ENCODE peak calls at places on chromosomes 11 and 22, in eight cellular contexts. One of them, this sample, is unnamed.

GRCh38 chr22:47445716-47446290 is 683.4 kb downstream of the TBC1D22A start:
- DNase-seq in suprapubic skin: peak; percentile 28
- DNase-seq in adipocyte: no peak
- DNase-seq in kidney: no peak
- DNase-seq in MG63: no peak
- DNase-seq in epithelial cell of esophagus: no peak
- DNase-seq in ovary: peak; percentile 14
- DNase-seq in right cardiac atrium: no peak
- DNase-seq in this sample: no peak

GRCh38 chr11:103735497-103736032 is 300.9 kb upstream of the DDI1 start:
- DNase-seq in suprapubic skin: no peak
- DNase-seq in adipocyte: no peak
- DNase-seq in kidney: no peak
- DNase-seq in MG63: no peak
- DNase-seq in epithelial cell of esophagus: peak; percentile 61
- DNase-seq in ovary: no peak
- DNase-seq in right cardiac atrium: no peak
- DNase-seq in this sample: no peak

GRCh38 chr11:100738701-100739100 is 51.6 kb downstream of the ARHGAP42 start:
- DNase-seq in suprapubic skin: no peak
- DNase-seq in adipocyte: peak; percentile 53
- DNase-seq in kidney: no peak
- DNase-seq in MG63: no peak
- DNase-seq in epithelial cell of esophagus: no peak
- DNase-seq in ovary: no peak
- DNase-seq in right cardiac atrium: no peak
- DNase-seq in this sample: no peak

GRCh38 chr11:116823031-116823843 is at the start of gene APOA4:
- DNase-seq in suprapubic skin: no peak
- DNase-seq in adipocyte: no peak
- DNase-seq in kidney: no peak
- DNase-seq in MG63: no peak
- DNase-seq in epithelial cell of esophagus: no peak
- DNase-seq in ovary: no peak
- DNase-seq in right cardiac atrium: no peak
- DNase-seq in this sample: no peak

GRCh38 chr22:39136317-39136716 is 16.2 kb downstream of the CBX7 start:
- DNase-seq in suprapubic skin: no peak
- DNase-seq in adipocyte: no peak
- DNase-seq in kidney: no peak
- DNase-seq in MG63: no peak
- DNase-seq in epithelial cell of esophagus: no peak
- DNase-seq in ovary: no peak
- DNase-seq in right cardiac atrium: no peak
- DNase-seq in this sample: no peak

GRCh38 chr22:30185129-30185528 is 61.4 kb downstream of the LIF start:
- DNase-seq in suprapubic skin: no peak
- DNase-seq in adipocyte: no peak
- DNase-seq in kidney: no peak
- DNase-seq in MG63: peak; percentile 32
- DNase-seq in epithelial cell of esophagus: no peak
- DNase-seq in ovary: no peak
- DNase-seq in right cardiac atrium: no peak
- DNase-seq in this sample: no peak

GRCh38 chr11:126352934-126353801 is 2.3 kb upstream of the ST3GAL4 start:
- DNase-seq in suprapubic skin: peak; percentile 49
- DNase-seq in adipocyte: peak; percentile 73
- DNase-seq in kidney: no peak
- DNase-seq in MG63: no peak
- DNase-seq in epithelial cell of esophagus: peak; percentile 88
- DNase-seq in ovary: no peak
- DNase-seq in right cardiac atrium: no peak
- DNase-seq in this sample: no peak

GRCh38 chr11:75492181-75492820 is 33.4 kb downstream of the GDPD5 start:
- DNase-seq in suprapubic skin: no peak
- DNase-seq in adipocyte: no peak
- DNase-seq in kidney: no peak
- DNase-seq in MG63: peak; percentile 20
- DNase-seq in epithelial cell of esophagus: peak; percentile 62
- DNase-seq in ovary: no peak
- DNase-seq in right cardiac atrium: no peak
- DNase-seq in this sample: no peak

GRCh38 chr11:8688414-8689362 is 6.1 kb downstream of the RPL27A start:
- DNase-seq in suprapubic skin: peak; percentile 96
- DNase-seq in adipocyte: peak; percentile 97
- DNase-seq in kidney: peak; percentile 98
- DNase-seq in MG63: peak; percentile 97
- DNase-seq in epithelial cell of esophagus: peak; percentile 94
- DNase-seq in ovary: peak; percentile 94
- DNase-seq in right cardiac atrium: peak; percentile 96
- DNase-seq in this sample: peak; percentile 96

DNA sequence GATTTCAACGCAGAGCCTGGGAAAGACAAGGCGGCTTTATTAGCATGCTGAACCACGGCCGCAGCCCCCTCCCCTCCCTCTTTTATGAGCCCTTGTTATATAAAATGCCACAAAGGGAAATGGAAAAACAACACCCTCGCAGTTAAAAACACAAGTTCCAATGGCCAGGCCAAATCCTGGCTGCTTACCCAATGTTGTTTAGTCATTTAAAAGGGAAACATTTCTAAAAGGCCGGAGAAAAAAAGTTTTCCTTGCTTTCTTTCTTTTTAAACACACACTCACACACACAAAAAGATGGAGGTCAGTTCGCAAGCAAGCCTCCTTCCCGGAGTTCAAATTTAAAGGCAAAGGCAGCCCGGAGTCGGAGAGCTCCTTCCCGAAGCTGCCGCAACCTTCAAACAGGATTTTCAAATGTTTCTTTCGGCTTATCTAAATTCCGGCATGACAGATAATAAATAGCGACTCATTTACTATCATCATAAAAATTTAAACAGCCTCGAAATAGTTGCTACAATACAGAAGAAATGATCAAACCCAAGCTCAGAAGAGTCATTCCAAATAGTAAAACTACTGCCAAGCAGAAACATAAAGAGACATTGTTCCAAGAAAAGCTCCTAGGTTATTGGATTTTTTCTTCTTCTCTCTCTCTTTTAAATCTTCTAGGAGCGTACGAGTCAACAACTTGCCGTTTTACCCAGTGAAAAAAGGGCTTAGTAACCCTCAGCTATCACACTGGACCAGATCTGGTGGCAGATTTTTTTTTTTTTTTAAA is 3.5 kb downstream of the PHF21B start:
- DNase-seq in suprapubic skin: no peak
- DNase-seq in adipocyte: no peak
- DNase-seq in kidney: no peak
- DNase-seq in MG63: no peak
- DNase-seq in epithelial cell of esophagus: no peak
- DNase-seq in ovary: no peak
- DNase-seq in right cardiac atrium: no peak
- DNase-seq in this sample: no peak
- H3K4me3 ChIP-seq in suprapubic skin: peak overlapping the region; percentile 53
- H3K4me3 ChIP-seq in adipocyte: peak overlapping the region; percentile 8
- H3K4me3 ChIP-seq in kidney: peak overlapping the region; percentile 54
- H3K4me3 ChIP-seq in MG63: no peak overlapping the region
- H3K4me3 ChIP-seq in epithelial cell of esophagus: no peak overlapping the region
- H3K4me3 ChIP-seq in ovary: peak overlapping the region; percentile 46
- H3K4me3 ChIP-seq in right cardiac atrium: peak overlapping the region; percentile 90
- H3K4me3 ChIP-seq in this sample: peak overlapping the region; percentile 74

GRCh38 chr11:118215262-118215661 is 9.5 kb downstream of the JAML start:
- DNase-seq in suprapubic skin: no peak
- DNase-seq in adipocyte: no peak
- DNase-seq in kidney: no peak
- DNase-seq in MG63: no peak
- DNase-seq in epithelial cell of esophagus: no peak
- DNase-seq in ovary: no peak
- DNase-seq in right cardiac atrium: no peak
- DNase-seq in this sample: no peak

GRCh38 chr11:118214210-118214914 is 10.4 kb downstream of the JAML start:
- DNase-seq in suprapubic skin: no peak
- DNase-seq in adipocyte: no peak
- DNase-seq in kidney: no peak
- DNase-seq in MG63: no peak
- DNase-seq in epithelial cell of esophagus: no peak
- DNase-seq in ovary: no peak
- DNase-seq in right cardiac atrium: peak; percentile 16
- DNase-seq in this sample: no peak

GRCh38 chr11:118212781-118213565 is 11.8 kb downstream of the JAML start:
- DNase-seq in suprapubic skin: no peak
- DNase-seq in adipocyte: no peak
- DNase-seq in kidney: no peak
- DNase-seq in MG63: no peak
- DNase-seq in epithelial cell of esophagus: no peak
- DNase-seq in ovary: no peak
- DNase-seq in right cardiac atrium: no peak
- DNase-seq in this sample: no peak

GRCh38 chr11:118212131-118212725 is 12.6 kb downstream of the JAML start:
- DNase-seq in suprapubic skin: no peak
- DNase-seq in adipocyte: no peak
- DNase-seq in kidney: no peak
- DNase-seq in MG63: no peak
- DNase-seq in epithelial cell of esophagus: peak; percentile 23
- DNase-seq in ovary: no peak
- DNase-seq in right cardiac atrium: peak; percentile 21
- DNase-seq in this sample: no peak

DNA sequence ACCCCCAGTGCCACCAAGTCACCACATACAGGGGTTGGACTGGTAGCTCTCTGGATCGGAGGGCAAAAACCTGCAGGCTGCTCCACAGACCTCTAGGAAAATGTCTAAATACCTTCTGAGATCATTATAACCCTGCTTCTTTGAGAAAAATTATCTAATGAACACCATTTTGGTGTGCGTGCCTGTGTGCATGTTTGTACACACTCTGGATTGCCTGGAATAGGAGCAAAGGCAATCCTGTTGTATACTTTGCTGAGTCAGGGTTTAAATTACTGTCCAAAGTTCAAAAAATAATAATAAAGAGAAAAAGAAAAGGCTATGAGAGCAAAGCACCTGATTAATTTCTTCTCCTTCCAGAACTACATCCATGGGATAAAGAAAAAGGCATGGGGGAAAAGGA is 11.0 kb downstream of the JAML start:
- DNase-seq in suprapubic skin: no peak
- DNase-seq in adipocyte: no peak
- DNase-seq in kidney: no peak
- DNase-seq in MG63: no peak
- DNase-seq in epithelial cell of esophagus: no peak
- DNase-seq in ovary: no peak
- DNase-seq in right cardiac atrium: no peak
- DNase-seq in this sample: no peak
- H3K4me3 ChIP-seq in suprapubic skin: no peak overlapping the region
- H3K4me3 ChIP-seq in adipocyte: no peak overlapping the region
- H3K4me3 ChIP-seq in kidney: no peak overlapping the region
- H3K4me3 ChIP-seq in MG63: no peak overlapping the region
- H3K4me3 ChIP-seq in epithelial cell of esophagus: no peak overlapping the region
- H3K4me3 ChIP-seq in ovary: no peak overlapping the region
- H3K4me3 ChIP-seq in right cardiac atrium: no peak overlapping the region
- H3K4me3 ChIP-seq in this sample: no peak overlapping the region

GRCh38 chr11:61333638-61334433 is 808 bp downstream of the TKFC start:
- DNase-seq in suprapubic skin: no peak
- DNase-seq in adipocyte: no peak
- DNase-seq in kidney: no peak
- DNase-seq in MG63: no peak
- DNase-seq in epithelial cell of esophagus: no peak
- DNase-seq in ovary: no peak
- DNase-seq in right cardiac atrium: no peak
- DNase-seq in this sample: no peak

GRCh38 chr11:61336171-61336935 is 3.3 kb downstream of the TKFC start:
- DNase-seq in suprapubic skin: no peak
- DNase-seq in adipocyte: peak; percentile 89
- DNase-seq in kidney: peak; percentile 89
- DNase-seq in MG63: peak; percentile 65
- DNase-seq in epithelial cell of esophagus: peak; percentile 84
- DNase-seq in ovary: peak; percentile 83
- DNase-seq in right cardiac atrium: peak; percentile 75
- DNase-seq in this sample: peak; percentile 88

GRCh38 chr11:61332823-61333637 is at the start of the genes DDB1 and TKFC:
- DNase-seq in suprapubic skin: peak; percentile 95
- DNase-seq in adipocyte: peak; percentile 97
- DNase-seq in kidney: peak; percentile 99
- DNase-seq in MG63: peak; percentile 95
- DNase-seq in epithelial cell of esophagus: peak; percentile 94
- DNase-seq in ovary: peak; percentile 96
- DNase-seq in right cardiac atrium: peak; percentile 96
- DNase-seq in this sample: peak; percentile 96

GRCh38 chr11:61334434-61335354 is 1.7 kb downstream of the TKFC start:
- DNase-seq in suprapubic skin: no peak
- DNase-seq in adipocyte: peak; percentile 24
- DNase-seq in kidney: no peak
- DNase-seq in MG63: peak; percentile 31
- DNase-seq in epithelial cell of esophagus: peak; percentile 82
- DNase-seq in ovary: peak; percentile 81
- DNase-seq in right cardiac atrium: no peak
- DNase-seq in this sample: no peak

GRCh38 chr11:61335355-61335710 is 2.3 kb downstream of the TKFC start:
- DNase-seq in suprapubic skin: no peak
- DNase-seq in adipocyte: no peak
- DNase-seq in kidney: no peak
- DNase-seq in MG63: no peak
- DNase-seq in epithelial cell of esophagus: no peak
- DNase-seq in ovary: peak; percentile 51
- DNase-seq in right cardiac atrium: no peak
- DNase-seq in this sample: no peak
- H3K4me3 ChIP-seq in suprapubic skin: no peak overlapping the region
- H3K4me3 ChIP-seq in adipocyte: no peak overlapping the region
- H3K4me3 ChIP-seq in kidney: peak overlapping the region; percentile 92
- H3K4me3 ChIP-seq in MG63: no peak overlapping the region
- H3K4me3 ChIP-seq in epithelial cell of esophagus: no peak overlapping the region
- H3K4me3 ChIP-seq in ovary: no peak overlapping the region
- H3K4me3 ChIP-seq in right cardiac atrium: no peak overlapping the region
- H3K4me3 ChIP-seq in this sample: no peak overlapping the region

DNA sequence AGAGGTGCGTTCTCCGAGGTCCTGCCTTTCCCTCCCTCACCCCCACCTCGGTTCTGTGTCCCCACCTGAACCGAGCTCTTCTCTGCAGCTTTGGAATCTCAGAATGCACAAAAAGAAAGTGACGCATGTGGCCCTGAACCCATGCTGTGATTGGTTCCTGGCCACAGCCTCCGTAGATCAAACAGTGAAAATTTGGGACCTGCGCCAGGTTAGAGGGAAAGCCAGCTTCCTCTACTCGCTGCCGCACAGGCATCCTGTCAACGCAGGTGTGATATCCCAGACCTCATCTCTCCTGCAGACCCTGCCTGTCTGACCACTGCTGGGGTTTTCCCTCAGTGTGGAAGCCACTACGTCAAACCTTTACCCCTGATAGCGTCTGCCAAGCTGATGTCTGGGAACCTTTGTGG is 13.9 kb downstream of the ACP2 start:
- DNase-seq in suprapubic skin: no peak
- DNase-seq in adipocyte: no peak
- DNase-seq in kidney: no peak
- DNase-seq in MG63: no peak
- DNase-seq in epithelial cell of esophagus: no peak
- DNase-seq in ovary: peak; percentile 64
- DNase-seq in right cardiac atrium: no peak
- DNase-seq in this sample: no peak
- H3K4me3 ChIP-seq in suprapubic skin: no peak overlapping the region
- H3K4me3 ChIP-seq in adipocyte: peak overlapping the region; percentile 25
- H3K4me3 ChIP-seq in kidney: no peak overlapping the region
- H3K4me3 ChIP-seq in MG63: no peak overlapping the region
- H3K4me3 ChIP-seq in epithelial cell of esophagus: no peak overlapping the region
- H3K4me3 ChIP-seq in ovary: no peak overlapping the region
- H3K4me3 ChIP-seq in right cardiac atrium: no peak overlapping the region
- H3K4me3 ChIP-seq in this sample: no peak overlapping the region

This sample was measured in coronary artery.